ENCODE peak calls at places on chromosome 4, in seven cellular contexts. W, S, H, L, I, B and F are unnamed samples.

GRCh38 chr4:24067781-24068193 is 177.9 kb upstream of the PPARGC1A start:
- DNase-seq in W (peak), S (no peak), H (peak), L (no peak), I (no peak), B (no peak), F (no peak)

GRCh38 chr4:143362392-143363046 is 25.8 kb downstream of the GAB1 start:
- DNase-seq in W (no peak), S (no peak), H (no peak), L (no peak), I (no peak), B (no peak), F (peak)

GRCh38 chr4:128349921-128350320 is 62.3 kb upstream of the PGRMC2 start:
- DNase-seq in W (no peak), S (no peak), H (no peak), L (no peak), I (no peak), B (no peak), F (no peak)

GRCh38 chr4:113636877-113637276 is 124.7 kb downstream of the CAMK2D start:
- DNase-seq in W (peak), S (peak), H (peak), L (no peak), I (peak), B (peak), F (peak)

GRCh38 chr4:40845136-40845910 is 95.6 kb downstream of the NSUN7 start:
- DNase-seq in W (no peak), S (no peak), H (no peak), L (no peak), I (no peak), B (no peak), F (no peak)

GRCh38 chr4:38470708-38471262 is 193.2 kb upstream of the KLF3 start:
- DNase-seq in W (no peak), S (no peak), H (no peak), L (no peak), I (no peak), B (no peak), F (no peak)

GRCh38 chr4:41696131-41696530 is 52.4 kb downstream of the PHOX2B start:
- DNase-seq in W (no peak), S (no peak), H (no peak), L (no peak), I (no peak), B (no peak), F (no peak)

GRCh38 chr4:97072666-97073065 is 1070.6 kb downstream of the STPG2 start:
- DNase-seq in W (no peak), S (no peak), H (no peak), L (no peak), I (no peak), B (no peak), F (no peak)

GRCh38 chr4:102823897-102824296 is 3.5 kb downstream of the UBE2D3 start:
- DNase-seq in W (no peak), S (no peak), H (no peak), L (no peak), I (no peak), B (peak), F (no peak)

GRCh38 chr4:7377223-7377865 is 57.4 kb downstream of the PSAPL1 start:
- DNase-seq in W (no peak), S (no peak), H (no peak), L (no peak), I (no peak), B (no peak), F (no peak)

GRCh38 chr4:12933760-12934221 is 550.3 kb downstream of the RAB28 start:
- DNase-seq in W (no peak), S (no peak), H (no peak), L (no peak), I (no peak), B (no peak), F (no peak)

GRCh38 chr4:46931981-46932380 is 22.9 kb upstream of the COX7B2 start:
- DNase-seq in W (peak), S (peak), H (peak), L (peak), I (peak), B (peak), F (peak)

GRCh38 chr4:36385951-36386561 is 104.6 kb downstream of the DTHD1 start:
- DNase-seq in W (no peak), S (peak), H (no peak), L (peak), I (no peak), B (no peak), F (peak)

GRCh38 chr4:123014038-123014437 is 91.6 kb upstream of the NUDT6 start:
- DNase-seq in W (no peak), S (no peak), H (no peak), L (no peak), I (no peak), B (peak), F (no peak)

GRCh38 chr4:32334759-32335158 is 1614.6 kb downstream of the PCDH7 start:
- DNase-seq in W (no peak), S (no peak), H (no peak), L (no peak), I (no peak), B (no peak), F (no peak)

GRCh38 chr4:171817026-171817425 is 3.8 kb downstream of the GALNTL6 start:
- DNase-seq in W (no peak), S (no peak), H (no peak), L (no peak), I (no peak), B (no peak), F (no peak)

GRCh38 chr4:7423801-7424552 is 10.8 kb downstream of the PSAPL1 start:
- DNase-seq in W (no peak), S (no peak), H (no peak), L (no peak), I (no peak), B (no peak), F (no peak)

GRCh38 chr4:116489739-116490138 is 595.6 kb downstream of the TRAM1L1 start:
- DNase-seq in W (peak), S (no peak), H (no peak), L (no peak), I (no peak), B (no peak), F (no peak)

GRCh38 chr4:18756661-18757060 is 735.1 kb upstream of the LCORL start:
- DNase-seq in W (no peak), S (no peak), H (no peak), L (no peak), I (no peak), B (no peak), F (no peak)

GRCh38 chr4:123956204-123956603 is 559.6 kb downstream of the SPRY1 start:
- DNase-seq in W (no peak), S (no peak), H (no peak), L (no peak), I (no peak), B (no peak), F (no peak)

GRCh38 chr4:170093978-170094377 is 4.2 kb upstream of the AADAT start:
- DNase-seq in W (peak), S (no peak), H (no peak), L (no peak), I (no peak), B (no peak), F (no peak)

GRCh38 chr4:109009909-109010308 is 247.1 kb upstream of the ETNPPL start:
- DNase-seq in W (no peak), S (no peak), H (no peak), L (no peak), I (no peak), B (peak), F (no peak)

GRCh38 chr4:171130126-171130801 is 682.9 kb upstream of the GALNTL6 start:
- DNase-seq in W (peak), S (peak), H (peak), L (no peak), I (no peak), B (no peak), F (no peak)

GRCh38 chr4:151541438-151542071 is 132.6 kb downstream of the FHIP1A start:
- DNase-seq in W (peak), S (no peak), H (no peak), L (no peak), I (peak), B (peak), F (no peak)

GRCh38 chr4:158161561-158162354 is 11.1 kb downstream of the GASK1B start:
- DNase-seq in W (peak), S (no peak), H (peak), L (no peak), I (peak), B (peak), F (no peak)

GRCh38 chr4:6147441-6147840 is 52.9 kb downstream of the JAKMIP1 start:
- DNase-seq in W (no peak), S (no peak), H (no peak), L (no peak), I (no peak), B (no peak), F (no peak)

GRCh38 chr4:55758081-55758480 is 61.5 kb upstream of the EXOC1L start:
- DNase-seq in W (no peak), S (no peak), H (no peak), L (no peak), I (no peak), B (no peak), F (no peak)

GRCh38 chr4:101977096-101977495 is 186.6 kb downstream of the BANK1 start:
- DNase-seq in W (peak), S (no peak), H (peak), L (no peak), I (peak), B (peak), F (no peak)

GRCh38 chr4:16443504-16444088 is 217.3 kb upstream of the TAPT1 start:
- DNase-seq in W (peak), S (peak), H (peak), L (no peak), I (peak), B (peak), F (peak)

GRCh38 chr4:100977746-100978397 is 369.5 kb downstream of the PPP3CA start:
- DNase-seq in W (no peak), S (no peak), H (no peak), L (no peak), I (no peak), B (peak), F (no peak)

GRCh38 chr4:147491076-147491475 is 10.2 kb downstream of the EDNRA start:
- DNase-seq in W (no peak), S (no peak), H (no peak), L (no peak), I (no peak), B (no peak), F (no peak)

GRCh38 chr4:107349732-107350131 is 313.6 kb upstream of the DKK2 start:
- DNase-seq in W (peak), S (no peak), H (no peak), L (no peak), I (no peak), B (no peak), F (no peak)

GRCh38 chr4:168845897-168846296 is 164.2 kb downstream of the CBR4 start:
- DNase-seq in W (no peak), S (no peak), H (no peak), L (no peak), I (no peak), B (no peak), F (no peak)

GRCh38 chr4:8211737-8212581 is 12.9 kb downstream of the SH3TC1 start:
- DNase-seq in W (no peak), S (no peak), H (no peak), L (no peak), I (no peak), B (no peak), F (no peak)

GRCh38 chr4:138981930-138982390 is 33.6 kb upstream of the NOCT start:
- DNase-seq in W (peak), S (no peak), H (no peak), L (no peak), I (no peak), B (peak), F (no peak)

GRCh38 chr4:59393780-59394179 is 1806.3 kb upstream of the ADGRL3 start:
- DNase-seq in W (no peak), S (no peak), H (no peak), L (no peak), I (no peak), B (no peak), F (no peak)

GRCh38 chr4:134624365-134624764 is 422.8 kb upstream of the PABPC4L start:
- DNase-seq in W (peak), S (no peak), H (no peak), L (no peak), I (no peak), B (no peak), F (no peak)

GRCh38 chr4:38236003-38236402 is 275.8 kb downstream of the PTTG2 start:
- DNase-seq in W (no peak), S (no peak), H (no peak), L (no peak), I (no peak), B (no peak), F (no peak)